ENCODE peak calls at places on chromosomes 7 and 10, in seven cellular contexts. One of them, this sample, is unnamed.

GRCh38 chr7:66167773-66168367 is 37.3 kb upstream of the TPST1 start:
- DNase-seq in HCT116: no peak
- DNase-seq in neuronal stem cell: no peak
- DNase-seq in tibial nerve: no peak
- DNase-seq in endothelial cell of umbilical vein: peak; percentile 60
- DNase-seq in GM23248: peak; percentile 82
- DNase-seq in IMR-90: peak; percentile 96
- DNase-seq in this sample: no peak

GRCh38 chr10:11598749-11599396 is 12.6 kb downstream of the USP6NL start:
- DNase-seq in HCT116: no peak
- DNase-seq in neuronal stem cell: no peak
- DNase-seq in tibial nerve: no peak
- DNase-seq in endothelial cell of umbilical vein: no peak
- DNase-seq in GM23248: no peak
- DNase-seq in IMR-90: no peak
- DNase-seq in this sample: no peak

GRCh38 chr7:113122657-113123252 is 4.4 kb upstream of the SMIM30 start:
- DNase-seq in HCT116: no peak
- DNase-seq in neuronal stem cell: no peak
- DNase-seq in tibial nerve: no peak
- DNase-seq in endothelial cell of umbilical vein: no peak
- DNase-seq in GM23248: no peak
- DNase-seq in IMR-90: no peak
- DNase-seq in this sample: no peak

GRCh38 chr7:21767300-21767900 is 178.3 kb downstream of the CDCA7L start:
- DNase-seq in HCT116: peak; percentile 91
- DNase-seq in neuronal stem cell: peak; percentile 68
- DNase-seq in tibial nerve: no peak
- DNase-seq in endothelial cell of umbilical vein: peak; percentile 60
- DNase-seq in GM23248: peak; percentile 48
- DNase-seq in IMR-90: peak; percentile 24
- DNase-seq in this sample: peak; percentile 83

GRCh38 chr7:50805425-50806130 is 22.9 kb upstream of the GRB10 start:
- DNase-seq in HCT116: no peak
- DNase-seq in neuronal stem cell: no peak
- DNase-seq in tibial nerve: no peak
- DNase-seq in endothelial cell of umbilical vein: peak; percentile 49
- DNase-seq in GM23248: no peak
- DNase-seq in IMR-90: no peak
- DNase-seq in this sample: no peak

GRCh38 chr7:28406192-28406591 is 6.1 kb upstream of the CREB5 start:
- DNase-seq in HCT116: no peak
- DNase-seq in neuronal stem cell: no peak
- DNase-seq in tibial nerve: no peak
- DNase-seq in endothelial cell of umbilical vein: no peak
- DNase-seq in GM23248: no peak
- DNase-seq in IMR-90: no peak
- DNase-seq in this sample: no peak

GRCh38 chr10:14665865-14666857 is 108.5 kb downstream of the FAM107B start:
- DNase-seq in HCT116: no peak
- DNase-seq in neuronal stem cell: no peak
- DNase-seq in tibial nerve: no peak
- DNase-seq in endothelial cell of umbilical vein: no peak
- DNase-seq in GM23248: peak; percentile 34
- DNase-seq in IMR-90: peak; percentile 23
- DNase-seq in this sample: no peak

GRCh38 chr10:132275426-132276178 is 32.1 kb downstream of the STK32C start:
- DNase-seq in HCT116: no peak
- DNase-seq in neuronal stem cell: no peak
- DNase-seq in tibial nerve: no peak
- DNase-seq in endothelial cell of umbilical vein: no peak
- DNase-seq in GM23248: no peak
- DNase-seq in IMR-90: no peak
- DNase-seq in this sample: no peak

GRCh38 chr7:39153647-39154046 is 175.9 kb downstream of the POU6F2 start:
- DNase-seq in HCT116: no peak
- DNase-seq in neuronal stem cell: no peak
- DNase-seq in tibial nerve: no peak
- DNase-seq in endothelial cell of umbilical vein: no peak
- DNase-seq in GM23248: peak; percentile 2
- DNase-seq in IMR-90: no peak
- DNase-seq in this sample: no peak

GRCh38 chr10:126423779-126424491 is 35.7 kb upstream of the ADAM12 start:
- DNase-seq in HCT116: no peak
- DNase-seq in neuronal stem cell: no peak
- DNase-seq in tibial nerve: no peak
- DNase-seq in endothelial cell of umbilical vein: no peak
- DNase-seq in GM23248: no peak
- DNase-seq in IMR-90: no peak
- DNase-seq in this sample: no peak

GRCh38 chr10:49733866-49734265 is 28.3 kb downstream of the OGDHL start:
- DNase-seq in HCT116: no peak
- DNase-seq in neuronal stem cell: no peak
- DNase-seq in tibial nerve: no peak
- DNase-seq in endothelial cell of umbilical vein: no peak
- DNase-seq in GM23248: no peak
- DNase-seq in IMR-90: no peak
- DNase-seq in this sample: no peak
- H3K27ac ChIP-seq in HCT116: no peak overlapping the region
- H3K27ac ChIP-seq in neuronal stem cell: no peak overlapping the region
- H3K27ac ChIP-seq in tibial nerve: no peak overlapping the region
- H3K27ac ChIP-seq in endothelial cell of umbilical vein: no peak overlapping the region
- H3K27ac ChIP-seq in GM23248: no peak overlapping the region
- H3K27ac ChIP-seq in IMR-90: no peak overlapping the region
- H3K27ac ChIP-seq in this sample: no peak overlapping the region

GRCh38 chr10:113557389-113558321 is 4.8 kb downstream of the HABP2 start:
- DNase-seq in HCT116: no peak
- DNase-seq in neuronal stem cell: no peak
- DNase-seq in tibial nerve: no peak
- DNase-seq in endothelial cell of umbilical vein: peak; percentile 94
- DNase-seq in GM23248: no peak
- DNase-seq in IMR-90: no peak
- DNase-seq in this sample: no peak
- H3K27ac ChIP-seq in HCT116: no peak overlapping the region
- H3K27ac ChIP-seq in neuronal stem cell: peak overlapping the region; percentile 11
- H3K27ac ChIP-seq in tibial nerve: no peak overlapping the region
- H3K27ac ChIP-seq in endothelial cell of umbilical vein: peak overlapping the region; percentile 50
- H3K27ac ChIP-seq in GM23248: no peak overlapping the region
- H3K27ac ChIP-seq in IMR-90: no peak overlapping the region
- H3K27ac ChIP-seq in this sample: no peak overlapping the region

GRCh38 chr10:4296165-4296564 is 511.2 kb upstream of the KLF6 start:
- DNase-seq in HCT116: no peak
- DNase-seq in neuronal stem cell: peak; percentile 20
- DNase-seq in tibial nerve: no peak
- DNase-seq in endothelial cell of umbilical vein: no peak
- DNase-seq in GM23248: no peak
- DNase-seq in IMR-90: no peak
- DNase-seq in this sample: no peak

GRCh38 chr10:4291995-4292394 is 507.0 kb upstream of the KLF6 start:
- DNase-seq in HCT116: no peak
- DNase-seq in neuronal stem cell: no peak
- DNase-seq in tibial nerve: peak; percentile 68
- DNase-seq in endothelial cell of umbilical vein: no peak
- DNase-seq in GM23248: peak; percentile 15
- DNase-seq in IMR-90: no peak
- DNase-seq in this sample: no peak

GRCh38 chr10:4294271-4294670 is 509.3 kb upstream of the KLF6 start:
- DNase-seq in HCT116: no peak
- DNase-seq in neuronal stem cell: no peak
- DNase-seq in tibial nerve: no peak
- DNase-seq in endothelial cell of umbilical vein: no peak
- DNase-seq in GM23248: no peak
- DNase-seq in IMR-90: no peak
- DNase-seq in this sample: no peak

DNA sequence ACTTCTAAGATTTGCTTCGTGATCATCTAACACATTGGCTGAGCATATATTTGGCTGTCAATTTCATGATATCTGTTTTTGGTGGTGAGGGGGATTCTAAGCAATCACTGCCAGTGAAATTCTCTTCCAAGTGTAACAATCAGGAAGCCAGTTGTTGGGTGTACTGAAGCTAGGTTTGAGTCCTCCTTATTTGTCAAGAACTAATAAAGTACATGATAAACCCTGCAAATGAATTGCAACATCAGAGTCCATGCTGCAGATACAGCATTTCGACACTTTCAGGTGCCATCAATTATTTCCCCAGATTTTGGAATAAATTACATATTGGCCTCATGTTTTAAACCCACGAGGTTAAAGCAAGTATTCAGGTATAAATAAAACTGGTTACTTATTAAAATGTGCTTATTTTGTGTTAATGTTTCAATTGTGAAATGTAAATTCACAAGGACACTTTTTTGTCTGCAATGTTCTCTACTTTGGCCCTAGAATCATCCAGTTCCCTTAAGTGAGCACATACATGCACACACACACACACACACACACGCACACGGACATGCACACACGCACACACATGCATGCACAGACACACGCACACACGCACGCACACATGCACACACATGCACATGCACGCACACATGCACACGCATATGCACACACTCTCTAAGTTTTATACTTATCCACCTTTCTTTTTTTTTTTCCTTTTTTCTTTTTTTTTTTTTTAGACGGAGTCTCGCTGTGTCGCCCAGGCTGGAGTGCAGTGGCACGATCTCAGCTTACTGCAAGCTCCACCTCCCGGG is 510.2 kb upstream of the KLF6 start:
- DNase-seq in HCT116: no peak
- DNase-seq in neuronal stem cell: no peak
- DNase-seq in tibial nerve: no peak
- DNase-seq in endothelial cell of umbilical vein: no peak
- DNase-seq in GM23248: no peak
- DNase-seq in IMR-90: no peak
- DNase-seq in this sample: no peak
- H3K27ac ChIP-seq in HCT116: no peak overlapping the region
- H3K27ac ChIP-seq in neuronal stem cell: no peak overlapping the region
- H3K27ac ChIP-seq in tibial nerve: no peak overlapping the region
- H3K27ac ChIP-seq in endothelial cell of umbilical vein: no peak overlapping the region
- H3K27ac ChIP-seq in GM23248: no peak overlapping the region
- H3K27ac ChIP-seq in IMR-90: no peak overlapping the region
- H3K27ac ChIP-seq in this sample: no peak overlapping the region

DNA sequence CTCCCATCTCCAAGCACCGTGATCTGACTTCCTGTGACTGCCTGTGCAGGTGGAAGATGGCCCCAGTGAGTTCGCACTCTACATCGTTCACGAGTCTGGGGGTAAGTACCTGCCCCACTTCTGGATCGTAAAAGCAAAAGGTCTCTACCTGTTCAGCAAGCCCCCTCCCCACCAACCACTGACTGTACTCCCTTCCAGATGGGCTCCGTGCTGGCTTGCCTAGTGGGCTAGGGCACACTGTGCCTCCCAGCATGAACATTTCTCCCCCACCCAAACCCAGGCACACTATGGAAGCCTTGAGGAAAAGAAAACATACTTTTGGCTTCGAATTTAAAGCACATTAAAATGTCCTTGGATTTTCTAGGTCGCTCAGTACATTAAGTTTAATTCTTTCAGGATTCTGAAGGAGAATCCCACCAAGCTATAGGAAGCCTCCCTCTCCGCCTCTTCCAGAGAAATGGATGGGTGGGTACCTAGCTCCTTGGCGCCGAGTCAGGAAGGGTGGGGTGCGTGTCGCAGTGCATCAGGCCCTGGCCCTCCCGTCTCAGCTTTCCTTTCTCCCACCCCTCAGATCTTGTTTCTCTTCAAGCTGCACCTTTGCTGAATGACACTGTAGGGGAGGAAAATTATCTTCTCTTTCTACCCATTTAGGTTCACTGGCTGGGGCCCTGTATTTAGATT is 11.0 kb upstream of the ZNF22 start:
- DNase-seq in HCT116: no peak
- DNase-seq in neuronal stem cell: no peak
- DNase-seq in tibial nerve: peak; percentile 9
- DNase-seq in endothelial cell of umbilical vein: no peak
- DNase-seq in GM23248: no peak
- DNase-seq in IMR-90: no peak
- DNase-seq in this sample: no peak
- H3K27ac ChIP-seq in HCT116: no peak overlapping the region
- H3K27ac ChIP-seq in neuronal stem cell: no peak overlapping the region
- H3K27ac ChIP-seq in tibial nerve: peak overlapping the region; percentile 97
- H3K27ac ChIP-seq in endothelial cell of umbilical vein: no peak overlapping the region
- H3K27ac ChIP-seq in GM23248: no peak overlapping the region
- H3K27ac ChIP-seq in IMR-90: peak overlapping the region; percentile 22
- H3K27ac ChIP-seq in this sample: no peak overlapping the region

DNA sequence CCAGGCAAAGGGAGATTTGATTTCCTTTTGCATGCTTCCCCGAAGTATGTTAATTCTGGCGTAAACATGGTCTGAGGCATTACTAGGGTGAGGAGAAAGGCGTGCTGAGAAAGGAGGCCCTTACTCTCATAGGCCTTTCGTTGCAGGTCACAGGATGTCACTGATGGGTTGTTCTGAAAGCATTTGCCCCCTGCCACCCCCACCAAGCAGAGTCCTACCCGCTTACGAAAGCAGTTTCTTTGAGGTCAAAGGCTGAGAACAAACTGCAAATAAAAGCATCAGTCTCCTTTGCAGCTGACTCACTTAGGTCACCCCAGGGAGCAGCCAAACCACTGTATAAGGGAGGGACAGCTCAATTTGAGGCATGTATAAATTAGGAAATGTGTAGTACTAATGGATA is 57.1 kb downstream of the BPGM start:
- DNase-seq in HCT116: no peak
- DNase-seq in neuronal stem cell: no peak
- DNase-seq in tibial nerve: peak; percentile 69
- DNase-seq in endothelial cell of umbilical vein: no peak
- DNase-seq in GM23248: peak; percentile 47
- DNase-seq in IMR-90: peak; percentile 58
- DNase-seq in this sample: no peak
- H3K27ac ChIP-seq in HCT116: no peak overlapping the region
- H3K27ac ChIP-seq in neuronal stem cell: no peak overlapping the region
- H3K27ac ChIP-seq in tibial nerve: peak overlapping the region; percentile 93
- H3K27ac ChIP-seq in endothelial cell of umbilical vein: no peak overlapping the region
- H3K27ac ChIP-seq in GM23248: no peak overlapping the region
- H3K27ac ChIP-seq in IMR-90: no peak overlapping the region
- H3K27ac ChIP-seq in this sample: no peak overlapping the region